ENCODE peak calls at places on chromosomes 16 and 17, in six cellular contexts. M is A549; S is CD8-positive, alpha-beta memory T cell; Y is left ventricle myocardium inferior; G is pancreas; R is aorta. A is an unnamed sample.

GRCh38 chr17:60086822-60087591 is 8.3 kb upstream of the HEATR6 start:
- DNase-seq in M (peak), S (no peak), Y (no peak), G (no peak), R (no peak), A (no peak)

GRCh38 chr17:19456016-19456927 is 45.2 kb downstream of the RNF112 start:
- DNase-seq in M (no peak), S (no peak), Y (no peak), G (no peak), R (no peak), A (no peak)

GRCh38 chr16:24634919-24635318 is 94.5 kb upstream of the TNRC6A start:
- DNase-seq in M (no peak), S (no peak), Y (no peak), G (no peak), R (no peak), A (no peak)

GRCh38 chr17:63082952-63083351 is 116.9 kb downstream of the TANC2 start:
- DNase-seq in M (no peak), S (no peak), Y (no peak), G (no peak), R (no peak), A (no peak)

GRCh38 chr16:15885560-15886001 is 2.8 kb downstream of the CEP20 start:
- DNase-seq in M (peak), S (no peak), Y (no peak), G (no peak), R (no peak), A (no peak)

GRCh38 chr17:14245629-14246028 is 9.0 kb upstream of the CDRT15 start:
- DNase-seq in M (no peak), S (no peak), Y (no peak), G (no peak), R (no peak), A (no peak)

GRCh38 chr16:3598236-3598635 is 13.2 kb downstream of the SLX4 start:
- DNase-seq in M (no peak), S (no peak), Y (no peak), G (no peak), R (no peak), A (no peak)

GRCh38 chr16:89593841-89594240 is 18.3 kb downstream of the CPNE7 start:
- DNase-seq in M (no peak), S (peak), Y (no peak), G (no peak), R (no peak), A (peak)

GRCh38 chr16:84504420-84505248 is at the start of gene MEAK7:
- DNase-seq in M (peak), S (peak), Y (peak), G (peak), R (peak), A (peak)

GRCh38 chr17:38554430-38555350 is 51.1 kb downstream of the SRCIN1 start:
- DNase-seq in M (no peak), S (no peak), Y (no peak), G (no peak), R (no peak), A (no peak)

GRCh38 chr17:47711366-47712099 is 17.6 kb downstream of the TBKBP1 start:
- DNase-seq in M (no peak), S (no peak), Y (no peak), G (no peak), R (no peak), A (no peak)

GRCh38 chr17:34654276-34654675 is 74.9 kb downstream of the TMEM132E start:
- DNase-seq in M (no peak), S (no peak), Y (no peak), G (no peak), R (no peak), A (no peak)

GRCh38 chr16:10876799-10877341 is at the start of gene CIITA:
- DNase-seq in M (no peak), S (peak), Y (peak), G (peak), R (peak), A (peak)

GRCh38 chr17:80835816-80836657 is 155.6 kb upstream of the CHMP6 start:
- DNase-seq in M (no peak), S (no peak), Y (no peak), G (peak), R (peak), A (no peak)

GRCh38 chr17:40956401-40957254 is 10.1 kb downstream of the KRT39 start:
- DNase-seq in M (peak), S (no peak), Y (no peak), G (no peak), R (no peak), A (no peak)

GRCh38 chr17:60145006-60145935 is 4.5 kb upstream of the CA4 start:
- DNase-seq in M (no peak), S (no peak), Y (no peak), G (peak), R (no peak), A (no peak)

GRCh38 chr17:75557852-75558665 is 29.5 kb upstream of the MYO15B start:
- DNase-seq in M (no peak), S (no peak), Y (no peak), G (peak), R (no peak), A (no peak)

GRCh38 chr17:5832886-5833285 is 237.3 kb upstream of the WSCD1 start:
- DNase-seq in M (peak), S (no peak), Y (no peak), G (no peak), R (no peak), A (no peak)

GRCh38 chr16:54928421-54929089 is 2.1 kb upstream of the IRX5 start:
- DNase-seq in M (peak), S (peak), Y (peak), G (peak), R (peak), A (no peak)

GRCh38 chr17:82400830-82401229 is 17.3 kb upstream of the HEXD start:
- DNase-seq in M (no peak), S (peak), Y (peak), G (peak), R (peak), A (peak)

GRCh38 chr16:8864480-8864879 is 4.3 kb downstream of the CARHSP1 start:
- DNase-seq in M (no peak), S (no peak), Y (no peak), G (peak), R (peak), A (no peak)

GRCh38 chr16:1414532-1415265 is at the start of gene UNKL:
- DNase-seq in M (peak), S (peak), Y (peak), G (peak), R (peak), A (peak)

GRCh38 chr16:11977206-11978041 is 890 bp downstream of the SNX29 start:
- DNase-seq in M (peak), S (no peak), Y (no peak), G (no peak), R (no peak), A (no peak)

GRCh38 chr16:3458278-3458851 is 14.9 kb downstream of the NAA60 start:
- DNase-seq in M (peak), S (no peak), Y (no peak), G (peak), R (peak), A (no peak)

GRCh38 chr17:69431835-69432234 is 17.3 kb downstream of the MAP2K6 start:
- DNase-seq in M (no peak), S (no peak), Y (no peak), G (no peak), R (no peak), A (no peak)

GRCh38 chr16:88857728-88858339 is 907 bp downstream of the TRAPPC2L start:
- DNase-seq in M (peak), S (peak), Y (peak), G (peak), R (peak), A (peak)

GRCh38 chr17:57459286-57459915 is 203.1 kb downstream of the MSI2 start:
- DNase-seq in M (peak), S (no peak), Y (no peak), G (no peak), R (no peak), A (no peak)

GRCh38 chr17:51355314-51356083 is 95.2 kb downstream of the UTP18 start:
- DNase-seq in M (no peak), S (no peak), Y (no peak), G (no peak), R (no peak), A (no peak)

GRCh38 chr16:67202426-67202825 is 3.5 kb downstream of the ELMO3 start:
- DNase-seq in M (no peak), S (no peak), Y (no peak), G (no peak), R (no peak), A (no peak)

GRCh38 chr16:17403859-17404545 is 66.8 kb downstream of the XYLT1 start:
- DNase-seq in M (no peak), S (no peak), Y (no peak), G (no peak), R (no peak), A (no peak)
- H3K27ac ChIP-seq in M (no peak), S (no peak), Y (no peak), G (no peak), R (no peak), A (no peak)

GRCh38 chr17:39868554-39868942 is 546 bp downstream of the ZPBP2 start:
- DNase-seq in M (no peak), S (no peak), Y (no peak), G (no peak), R (no peak), A (no peak)
- H3K27ac ChIP-seq in M (no peak), S (no peak), Y (no peak), G (no peak), R (no peak), A (no peak)

DNA sequence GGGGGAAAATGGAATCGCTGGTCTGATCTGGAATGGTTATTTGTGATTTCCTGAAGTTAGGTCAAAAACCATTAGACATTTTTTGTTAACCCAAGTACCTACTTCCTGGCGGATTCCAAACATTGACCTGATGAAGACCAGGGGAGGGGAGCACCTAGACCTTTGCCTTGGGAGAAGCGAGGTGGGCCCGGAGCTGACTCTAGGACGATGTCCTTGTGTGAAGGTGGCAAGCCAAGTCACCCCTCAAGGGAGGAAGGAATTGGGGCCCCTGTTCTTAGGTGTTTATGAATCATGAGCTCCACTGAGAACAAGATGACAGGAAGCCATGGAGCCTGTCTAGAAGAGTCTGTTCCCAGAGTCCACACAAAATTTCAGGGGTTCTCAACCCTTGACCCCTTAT is 204.9 kb upstream of the FOXF1 start:
- DNase-seq in M (no peak), S (no peak), Y (no peak), G (no peak), R (no peak), A (no peak)
- H3K27ac ChIP-seq in M (no peak), S (no peak), Y (no peak), G (no peak), R (no peak), A (no peak)

GRCh38 chr16:81175325-81175891 is 63.1 kb upstream of the BCO1 start:
- DNase-seq in M (peak), S (no peak), Y (no peak), G (no peak), R (no peak), A (no peak)

GRCh38 chr16:81172769-81173658 is 65.5 kb upstream of the BCO1 start:
- DNase-seq in M (no peak), S (no peak), Y (no peak), G (no peak), R (no peak), A (no peak)

GRCh38 chr16:81170824-81171223 is 67.7 kb upstream of the BCO1 start:
- DNase-seq in M (no peak), S (no peak), Y (no peak), G (no peak), R (no peak), A (no peak)

GRCh38 chr16:81179219-81179618 is 59.3 kb upstream of the BCO1 start:
- DNase-seq in M (no peak), S (no peak), Y (no peak), G (no peak), R (no peak), A (no peak)

DNA sequence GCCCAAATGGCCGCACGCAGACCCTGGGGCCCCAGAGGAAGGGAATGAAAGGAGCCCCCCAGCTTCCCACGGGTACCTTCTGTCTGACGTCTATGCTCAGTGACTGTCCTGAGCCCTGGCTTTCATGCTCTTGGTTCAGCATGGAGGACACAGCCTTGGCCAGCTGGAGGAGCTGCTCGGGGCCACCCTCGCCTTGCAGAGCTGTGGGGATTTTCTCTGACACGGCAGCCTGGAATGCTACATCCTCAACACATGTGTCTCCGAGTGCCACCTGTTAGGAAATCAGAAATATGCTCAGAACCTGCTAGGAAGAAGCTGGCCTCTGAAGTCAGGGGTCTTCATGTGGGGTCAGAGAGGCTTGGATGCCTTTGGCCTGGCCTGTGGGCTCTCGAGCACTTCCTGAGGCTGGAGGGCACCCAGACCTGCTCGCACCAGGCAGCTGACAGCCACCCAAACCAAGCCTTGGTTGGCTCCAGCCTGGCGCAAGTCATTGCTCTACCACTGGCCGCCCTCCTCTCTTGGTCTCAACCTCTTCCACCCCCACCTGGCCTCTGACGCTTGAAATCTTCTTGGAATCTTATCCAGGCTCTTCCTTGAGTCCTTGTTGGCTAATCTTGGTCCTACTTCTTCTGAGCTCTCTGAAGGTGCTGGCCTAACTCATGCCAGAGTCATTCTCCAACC is 63.7 kb upstream of the BCO1 start:
- DNase-seq in M (peak), S (no peak), Y (no peak), G (no peak), R (no peak), A (no peak)
- H3K27ac ChIP-seq in M (peak), S (no peak), Y (no peak), G (no peak), R (no peak), A (no peak)

DNA sequence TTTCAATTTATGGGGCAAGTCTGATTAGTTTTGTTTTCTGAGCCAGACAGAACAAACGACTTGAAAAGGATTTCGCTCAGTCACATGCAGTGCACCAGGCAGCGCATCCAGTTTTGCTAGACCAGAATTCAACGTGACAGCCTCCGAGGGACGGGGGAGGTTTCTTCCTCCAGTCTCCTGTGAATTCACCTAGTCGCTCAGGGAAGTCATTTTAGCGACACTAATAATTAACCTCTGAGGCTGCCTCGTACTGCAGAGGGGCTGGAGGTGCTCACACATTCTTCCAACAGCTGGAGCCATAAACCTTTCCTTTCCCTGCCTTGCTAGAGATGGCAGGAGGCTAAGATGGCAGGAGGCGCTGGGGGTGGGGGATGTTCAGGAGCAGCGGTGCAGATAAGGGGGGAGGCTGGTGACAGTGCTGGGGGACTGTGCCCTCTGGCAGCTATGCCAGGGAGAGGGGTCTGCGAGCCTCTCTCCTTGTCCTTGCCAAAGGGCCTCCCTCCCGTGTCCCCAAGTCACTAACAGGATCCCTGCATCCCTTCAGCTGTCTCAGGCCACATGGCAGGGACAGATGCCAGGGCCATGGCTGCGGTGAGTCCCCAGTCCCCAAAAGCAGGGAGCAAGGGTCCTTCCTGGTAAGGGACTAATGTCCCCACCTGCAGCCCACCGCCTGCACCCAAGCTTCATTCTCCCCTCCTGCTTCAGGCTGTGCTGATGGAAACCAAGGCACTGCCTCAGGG is 24.1 kb downstream of the MXRA7 start:
- DNase-seq in M (no peak), S (no peak), Y (no peak), G (no peak), R (no peak), A (no peak)
- H3K27ac ChIP-seq in M (peak), S (no peak), Y (peak), G (peak), R (no peak), A (no peak)